ENCODE peak calls at places on chromosomes 3 and 15, in eight cellular contexts. V is GM12892, U is GM23338, F is HCT116, I is prostate gland, Z is Panc1, Q is GM12891, D is SK-N-MC. H is an unnamed sample.

GRCh38 chr3:180546863-180547262 is 55.1 kb upstream of the TTC14 start:
- DNase-seq in V (no peak), U (no peak), F (no peak), I (no peak), Z (no peak), Q (no peak), D (no peak), H (no peak)

GRCh38 chr15:70159397-70160009 is 61.8 kb upstream of the TLE3 start:
- DNase-seq in V (no peak), U (no peak), F (no peak), I (no peak), Z (no peak), Q (no peak), D (no peak), H (no peak)

GRCh38 chr15:65212097-65212496 is 824 bp upstream of the CILP start:
- DNase-seq in V (peak), U (peak), F (no peak), I (no peak), Z (no peak), Q (peak), D (no peak), H (peak)

GRCh38 chr3:140845878-140846277 is 95.8 kb upstream of the SLC25A36 start:
- DNase-seq in V (no peak), U (no peak), F (no peak), I (no peak), Z (no peak), Q (no peak), D (no peak), H (no peak)

GRCh38 chr3:167863811-167864558 is 128.5 kb downstream of the SERPINI1 start:
- DNase-seq in V (no peak), U (no peak), F (no peak), I (no peak), Z (no peak), Q (no peak), D (no peak), H (no peak)

GRCh38 chr3:174619244-174619643 is 239.9 kb upstream of the NAALADL2 start:
- DNase-seq in V (no peak), U (no peak), F (no peak), I (no peak), Z (no peak), Q (no peak), D (no peak), H (no peak)

GRCh38 chr15:70478251-70478990 is 284.9 kb downstream of the UACA start:
- DNase-seq in V (peak), U (no peak), F (no peak), I (no peak), Z (no peak), Q (peak), D (no peak), H (peak)

GRCh38 chr3:157493627-157494550 is 9.3 kb downstream of the VEPH1 start:
- DNase-seq in V (no peak), U (peak), F (peak), I (no peak), Z (peak), Q (no peak), D (peak), H (no peak)

GRCh38 chr3:98657429-98657828 is 64.0 kb upstream of the CPOX start:
- DNase-seq in V (peak), U (peak), F (peak), I (no peak), Z (no peak), Q (peak), D (no peak), H (peak)

GRCh38 chr3:152309535-152310317 is 41.0 kb downstream of the MBNL1 start:
- DNase-seq in V (no peak), U (no peak), F (no peak), I (no peak), Z (no peak), Q (no peak), D (no peak), H (no peak)

GRCh38 chr3:13706451-13706850 is 157.5 kb downstream of the FBLN2 start:
- DNase-seq in V (no peak), U (no peak), F (no peak), I (no peak), Z (no peak), Q (no peak), D (no peak), H (peak)

GRCh38 chr3:30455840-30456239 is 150.6 kb upstream of the TGFBR2 start:
- DNase-seq in V (no peak), U (no peak), F (no peak), I (no peak), Z (no peak), Q (no peak), D (no peak), H (no peak)

GRCh38 chr3:30688776-30689175 is 82.4 kb downstream of the TGFBR2 start:
- DNase-seq in V (no peak), U (no peak), F (no peak), I (no peak), Z (no peak), Q (no peak), D (no peak), H (no peak)

GRCh38 chr3:63048927-63049326 is 173.7 kb upstream of the CADPS start:
- DNase-seq in V (no peak), U (no peak), F (no peak), I (no peak), Z (no peak), Q (no peak), D (no peak), H (no peak)

GRCh38 chr3:58874795-58875194 is 175.0 kb downstream of the CFAP20DC start:
- DNase-seq in V (no peak), U (no peak), F (peak), I (no peak), Z (peak), Q (no peak), D (no peak), H (no peak)

GRCh38 chr15:36177590-36178281 is 401.7 kb upstream of the CDIN1 start:
- DNase-seq in V (no peak), U (no peak), F (no peak), I (peak), Z (no peak), Q (no peak), D (no peak), H (no peak)

GRCh38 chr3:93973160-93974126 is at the start of gene PROS1:
- DNase-seq in V (peak), U (peak), F (peak), I (peak), Z (peak), Q (peak), D (peak), H (peak)

GRCh38 chr15:80419546-80419945 is 15.4 kb downstream of the ARNT2 start:
- DNase-seq in V (no peak), U (no peak), F (no peak), I (no peak), Z (no peak), Q (no peak), D (no peak), H (no peak)

GRCh38 chr3:193348686-193349085 is 29.9 kb downstream of the ATP13A5 start:
- DNase-seq in V (no peak), U (peak), F (no peak), I (no peak), Z (no peak), Q (no peak), D (no peak), H (no peak)

GRCh38 chr3:56624725-56625124 is 58.3 kb downstream of the TASOR start:
- DNase-seq in V (no peak), U (no peak), F (no peak), I (no peak), Z (no peak), Q (no peak), D (no peak), H (no peak)
- TF ChIP-seq POLR2AphosphoS5 in V (no peak), U (no peak), F (no peak), I (no peak), Z (no peak), Q (no peak), D (no peak), H (no peak)

DNA sequence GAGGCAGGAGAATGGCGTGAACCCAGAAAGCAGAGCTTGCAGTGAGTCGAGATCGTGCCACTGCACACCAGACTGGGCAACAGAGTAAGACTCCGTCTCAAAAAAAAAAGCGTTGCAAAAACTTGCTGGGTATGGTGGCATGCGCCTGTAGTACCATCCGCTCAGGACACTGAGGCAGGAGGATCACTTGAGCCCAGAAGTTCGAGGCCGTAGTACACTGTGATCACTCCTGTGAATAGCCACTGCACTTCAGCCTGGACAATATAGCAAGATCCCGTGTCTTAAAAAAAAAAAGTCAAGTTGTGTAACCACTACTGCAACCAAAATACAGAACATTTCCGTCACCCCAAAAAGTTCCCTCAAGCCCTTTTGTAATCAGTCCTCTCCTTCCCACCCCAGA is 1.5 kb downstream of the ARPC4 start:
- DNase-seq in V (no peak), U (no peak), F (no peak), I (no peak), Z (no peak), Q (no peak), D (no peak), H (no peak)
- TF ChIP-seq POLR2AphosphoS5 in V (no peak), U (no peak), F (no peak), I (no peak), Z (no peak), Q (no peak), D (no peak), H (no peak)

DNA sequence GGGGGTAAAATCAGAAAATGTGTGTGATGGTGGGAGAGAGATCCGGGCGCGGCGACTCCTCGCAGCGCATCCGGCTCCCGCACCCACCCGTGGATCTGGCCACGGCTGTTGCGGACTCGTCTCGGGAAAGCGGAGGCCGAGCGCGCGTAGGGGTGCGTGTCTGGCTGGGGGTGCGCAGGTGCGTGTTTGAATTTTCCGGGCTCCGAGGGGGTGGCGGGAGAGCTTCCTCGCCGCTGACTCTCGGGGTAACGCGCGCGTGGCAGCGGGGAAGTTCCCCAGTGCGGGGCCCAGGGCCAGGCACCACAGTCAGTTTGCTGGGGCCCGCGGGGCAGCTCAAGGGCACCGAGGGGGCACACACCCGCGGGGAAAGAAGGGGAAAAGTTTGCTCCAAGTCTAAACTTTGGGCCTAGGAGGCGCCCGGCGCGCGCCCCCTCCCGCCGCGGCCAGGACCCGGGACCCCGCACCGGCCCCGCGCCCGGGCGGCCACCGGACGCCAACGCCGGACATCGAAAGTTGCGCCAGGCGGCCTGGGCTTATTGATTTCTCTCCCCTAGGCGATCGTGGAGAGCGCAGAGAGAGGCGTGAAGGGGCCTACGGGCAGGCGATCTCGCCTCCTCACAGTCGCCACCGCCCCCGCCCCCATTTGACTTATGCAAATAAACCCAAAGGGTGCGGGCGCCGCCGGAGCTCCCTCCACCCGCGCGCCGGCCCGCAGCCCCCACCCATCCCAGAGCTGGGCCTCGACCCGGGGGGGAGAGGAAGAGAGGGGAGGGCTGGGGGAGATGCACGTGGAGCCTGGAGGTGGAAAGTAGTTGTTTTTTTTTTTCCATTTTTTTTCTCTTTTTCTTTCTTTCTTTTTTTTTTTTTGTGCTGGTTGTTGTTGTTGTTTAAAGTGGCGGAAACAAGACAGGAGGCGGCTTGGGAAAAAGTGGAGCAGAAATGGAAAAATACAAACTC is 638 bp downstream of the FOXP1 start:
- DNase-seq in V (no peak), U (peak), F (no peak), I (peak), Z (no peak), Q (no peak), D (no peak), H (peak)
- TF ChIP-seq POLR2AphosphoS5 in V (no peak), U (no peak), F (no peak), I (no peak), Z (no peak), Q (no peak), D (no peak), H (no peak)

GRCh38 chr3:49017646-49017977 is 768 bp downstream of the DALRD3 start:
- DNase-seq in V (no peak), U (peak), F (no peak), I (no peak), Z (no peak), Q (no peak), D (no peak), H (no peak)
- TF ChIP-seq POLR2AphosphoS5 in V (no peak), U (no peak), F (no peak), I (no peak), Z (no peak), Q (no peak), D (no peak), H (no peak)